ENCODE peak calls at places on chromosomes 2 and 18, in ten cellular contexts. T, Q, W, K, U, Z, D, E, J and F are unnamed samples.

GRCh38 chr2:172995323-172996244 is 80.1 kb upstream of the MAP3K20 start:
- DNase-seq in T (peak), Q (peak), W (peak), K (no peak), U (peak), Z (no peak), D (peak), E (peak), J (peak), F (no peak)

GRCh38 chr18:55869965-55870585 is 282.1 kb upstream of the TCF4 start:
- DNase-seq in T (peak), Q (no peak), W (peak), K (no peak), U (peak), Z (no peak), D (peak), E (peak), J (no peak), F (no peak)

GRCh38 chr2:11899264-11899818 is 152.9 kb downstream of the LPIN1 start:
- DNase-seq in T (no peak), Q (no peak), W (peak), K (no peak), U (no peak), Z (no peak), D (peak), E (peak), J (peak), F (no peak)

GRCh38 chr2:147231607-147232006 is 613.2 kb upstream of the ACVR2A start:
- DNase-seq in T (no peak), Q (no peak), W (no peak), K (no peak), U (no peak), Z (no peak), D (no peak), E (no peak), J (no peak), F (no peak)

GRCh38 chr2:21256006-21256405 is 132.2 kb downstream of the TDRD15 start:
- DNase-seq in T (peak), Q (peak), W (peak), K (no peak), U (no peak), Z (no peak), D (peak), E (no peak), J (peak), F (no peak)

GRCh38 chr2:159072795-159073194 is 104.4 kb downstream of the TANC1 start:
- DNase-seq in T (no peak), Q (no peak), W (peak), K (no peak), U (no peak), Z (no peak), D (no peak), E (peak), J (peak), F (no peak)

GRCh38 chr2:106841886-106842645 is 43.9 kb downstream of the ST6GAL2 start:
- DNase-seq in T (no peak), Q (no peak), W (no peak), K (no peak), U (no peak), Z (no peak), D (no peak), E (no peak), J (no peak), F (no peak)

GRCh38 chr18:7221424-7222155 is 9.3 kb upstream of the LRRC30 start:
- DNase-seq in T (no peak), Q (peak), W (peak), K (no peak), U (no peak), Z (peak), D (peak), E (peak), J (peak), F (no peak)

GRCh38 chr2:79860233-79861058 is 347.6 kb downstream of the CTNNA2 start:
- DNase-seq in T (no peak), Q (no peak), W (no peak), K (no peak), U (no peak), Z (no peak), D (peak), E (peak), J (peak), F (no peak)

GRCh38 chr2:196601430-196602306 is 37.8 kb upstream of the CCDC150 start:
- DNase-seq in T (peak), Q (no peak), W (peak), K (no peak), U (peak), Z (peak), D (peak), E (peak), J (peak), F (no peak)

GRCh38 chr2:186129767-186130581 is 356.1 kb upstream of the ZC3H15 start:
- DNase-seq in T (no peak), Q (no peak), W (peak), K (no peak), U (no peak), Z (no peak), D (peak), E (peak), J (peak), F (no peak)

GRCh38 chr2:179285060-179285459 is 20.4 kb upstream of the SESTD1 start:
- DNase-seq in T (no peak), Q (no peak), W (no peak), K (no peak), U (no peak), Z (no peak), D (no peak), E (no peak), J (no peak), F (no peak)

GRCh38 chr2:78978340-78978739 is 47.2 kb upstream of the REG3G start:
- DNase-seq in T (no peak), Q (no peak), W (no peak), K (no peak), U (no peak), Z (no peak), D (no peak), E (no peak), J (no peak), F (no peak)

GRCh38 chr2:57549642-57550102 is 496.9 kb upstream of the VRK2 start:
- DNase-seq in T (no peak), Q (no peak), W (no peak), K (no peak), U (no peak), Z (no peak), D (peak), E (no peak), J (no peak), F (no peak)

DNA sequence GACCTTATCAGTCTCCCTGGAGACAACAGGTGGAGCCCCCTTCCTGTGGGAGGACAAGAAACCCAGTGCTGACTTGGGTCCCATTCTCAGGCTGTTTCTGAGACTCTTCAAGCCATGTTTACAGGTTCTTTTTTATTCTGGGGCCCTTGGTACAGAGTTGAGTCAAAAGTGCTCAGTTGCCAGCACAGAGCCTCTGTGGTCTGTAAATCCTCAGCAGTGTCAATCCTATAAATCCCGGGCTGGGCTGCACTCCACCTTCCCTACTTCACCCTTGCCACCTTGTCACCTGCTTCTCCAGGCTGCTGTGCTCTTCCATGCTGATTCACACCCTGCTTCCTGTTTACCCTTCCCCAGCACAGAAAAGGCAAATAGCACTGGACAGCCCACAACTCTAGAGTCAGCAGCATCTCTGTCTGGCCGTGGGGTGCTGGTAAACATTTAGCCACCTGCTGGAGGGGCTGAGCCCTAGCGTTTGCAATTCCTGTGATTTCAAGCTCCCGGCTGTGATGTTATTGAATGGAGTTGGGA is 74.7 kb downstream of the TNFRSF11A start:
- DNase-seq in T (no peak), Q (peak), W (no peak), K (no peak), U (no peak), Z (peak), D (peak), E (no peak), J (no peak), F (no peak)
- TF ChIP-seq CTCF in T (no peak), Q (peak), W (peak), K (no peak), U (no peak), Z (peak), D (peak), E (no peak), J (peak), F (no peak)

GRCh38 chr2:3257842-3258241 is 119.8 kb downstream of the EIPR1 start:
- DNase-seq in T (no peak), Q (no peak), W (no peak), K (no peak), U (no peak), Z (no peak), D (no peak), E (no peak), J (no peak), F (no peak)
- TF ChIP-seq CTCF in T (no peak), Q (no peak), W (no peak), K (no peak), U (no peak), Z (no peak), D (no peak), E (no peak), J (no peak), F (no peak)

GRCh38 chr2:17416891-17417391 is 101.3 kb downstream of the RAD51AP2 start:
- DNase-seq in T (no peak), Q (no peak), W (peak), K (no peak), U (no peak), Z (no peak), D (peak), E (peak), J (peak), F (no peak)
- TF ChIP-seq CTCF in T (no peak), Q (no peak), W (no peak), K (no peak), U (no peak), Z (no peak), D (no peak), E (no peak), J (no peak), F (no peak)

DNA sequence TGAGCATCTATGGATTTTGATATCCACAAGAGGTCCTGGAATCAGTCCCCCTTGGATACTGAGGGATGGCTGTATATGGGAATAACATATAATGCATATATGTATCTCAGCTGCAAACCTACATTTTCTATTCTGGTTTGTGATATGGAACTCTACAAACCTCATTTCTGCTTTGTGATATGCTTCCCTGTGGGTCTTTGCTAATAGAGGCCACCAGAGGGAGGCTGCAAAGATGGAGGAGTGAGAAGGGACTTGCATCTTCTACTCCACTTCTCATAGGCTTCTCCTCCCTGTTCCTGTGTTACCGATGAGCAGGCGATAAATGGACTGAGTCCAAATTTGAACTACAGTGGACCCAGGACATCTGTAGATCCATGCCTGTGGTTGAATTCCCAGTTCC is 37.8 kb downstream of the ARID5A start:
- DNase-seq in T (no peak), Q (no peak), W (no peak), K (no peak), U (no peak), Z (no peak), D (no peak), E (no peak), J (no peak), F (no peak)
- TF ChIP-seq CTCF in T (no peak), Q (no peak), W (no peak), K (no peak), U (no peak), Z (peak), D (no peak), E (peak), J (peak), F (no peak)

GRCh38 chr2:26235089-26235488 is 9.3 kb downstream of the HADHA start:
- DNase-seq in T (no peak), Q (no peak), W (peak), K (no peak), U (no peak), Z (no peak), D (peak), E (no peak), J (no peak), F (no peak)
- TF ChIP-seq CTCF in T (peak), Q (no peak), W (peak), K (peak), U (no peak), Z (peak), D (peak), E (no peak), J (peak), F (no peak)

GRCh38 chr18:22363867-22364463 is 53.8 kb downstream of the CTAGE1 start:
- DNase-seq in T (no peak), Q (no peak), W (peak), K (no peak), U (no peak), Z (no peak), D (peak), E (peak), J (no peak), F (no peak)
- TF ChIP-seq CTCF in T (peak), Q (peak), W (peak), K (peak), U (peak), Z (peak), D (peak), E (peak), J (peak), F (peak)

GRCh38 chr18:62584241-62585120 is 61.7 kb downstream of the ZCCHC2 start:
- DNase-seq in T (peak), Q (peak), W (peak), K (peak), U (peak), Z (peak), D (peak), E (peak), J (peak), F (peak)
- TF ChIP-seq CTCF in T (peak), Q (peak), W (peak), K (peak), U (peak), Z (peak), D (peak), E (peak), J (peak), F (peak)

GRCh38 chr2:176732780-176733179 is 463.5 kb downstream of the MTX2 start:
- DNase-seq in T (no peak), Q (no peak), W (no peak), K (no peak), U (no peak), Z (no peak), D (no peak), E (no peak), J (no peak), F (no peak)

GRCh38 chr2:176734868-176735267 is 465.6 kb downstream of the MTX2 start:
- DNase-seq in T (no peak), Q (no peak), W (no peak), K (no peak), U (no peak), Z (no peak), D (no peak), E (no peak), J (no peak), F (no peak)

GRCh38 chr2:176729706-176730569 is 460.7 kb downstream of the MTX2 start:
- DNase-seq in T (peak), Q (no peak), W (peak), K (no peak), U (peak), Z (no peak), D (peak), E (peak), J (peak), F (no peak)

GRCh38 chr2:176733698-176734430 is 464.6 kb downstream of the MTX2 start:
- DNase-seq in T (no peak), Q (no peak), W (no peak), K (no peak), U (no peak), Z (no peak), D (no peak), E (no peak), J (no peak), F (no peak)
- TF ChIP-seq CTCF in T (no peak), Q (no peak), W (no peak), K (no peak), U (no peak), Z (no peak), D (no peak), E (no peak), J (no peak), F (no peak)

GRCh38 chr2:19377717-19378116 is 19.3 kb upstream of the OSR1 start:
- DNase-seq in T (no peak), Q (no peak), W (no peak), K (no peak), U (no peak), Z (no peak), D (no peak), E (no peak), J (no peak), F (no peak)
- TF ChIP-seq CTCF in T (no peak), Q (no peak), W (no peak), K (no peak), U (no peak), Z (peak), D (no peak), E (no peak), J (no peak), F (no peak)